ENCODE peak calls at places on chromosome 2, in four cellular contexts. A, M, Y and X are unnamed samples.

GRCh38 chr2:29336741-29337340 is 221.6 kb downstream of the CLIP4 start:
- DNase-seq in M (no peak), Y (no peak), A (no peak), X (no peak)

GRCh38 chr2:229416116-229416694 is 145.1 kb upstream of the PID1 start:
- DNase-seq in A (no peak), Y (no peak), M (no peak), X (no peak)

GRCh38 chr2:65438137-65438899 is 5.9 kb upstream of the SPRED2 start:
- DNase-seq in A (no peak), M (peak; percentile 74), Y (no peak), X (no peak)

GRCh38 chr2:158269143-158269542 is 167.5 kb downstream of the UPP2 start:
- DNase-seq in M (no peak), Y (no peak), A (no peak), X (no peak)

GRCh38 chr2:191321861-191322662 is 76.9 kb downstream of the MYO1B start:
- DNase-seq in M (no peak), A (peak; percentile 56), Y (no peak), X (peak; percentile 70)

GRCh38 chr2:112547333-112547732 is 5.1 kb downstream of the POLR1B start:
- DNase-seq in Y (no peak), A (no peak), M (peak; percentile 41), X (no peak)

GRCh38 chr2:70029814-70030409 is 57.4 kb upstream of the PCBP1 start:
- DNase-seq in Y (no peak), A (no peak), M (no peak), X (peak; percentile 71)

GRCh38 chr2:149027602-149028250 is 10.8 kb upstream of the LYPD6B start:
- DNase-seq in A (no peak), M (no peak), Y (no peak), X (no peak)

GRCh38 chr2:136081582-136082210 is 36.3 kb downstream of the CXCR4 start:
- DNase-seq in M (no peak), A (no peak), Y (no peak), X (no peak)

GRCh38 chr2:48356701-48357322 is 173.1 kb upstream of the STON1 start:
- DNase-seq in M (no peak), A (no peak), Y (no peak), X (no peak)

GRCh38 chr2:185610301-185610700 is 128.3 kb upstream of the FSIP2 start:
- DNase-seq in Y (no peak), A (no peak), M (no peak), X (no peak)

GRCh38 chr2:164697688-164698290 is 76.5 kb upstream of the GRB14 start:
- DNase-seq in Y (no peak), M (peak; percentile 61), A (no peak), X (no peak)

GRCh38 chr2:230796280-230796862 is 68.4 kb upstream of the ITM2C start:
- DNase-seq in A (no peak), M (no peak), Y (no peak), X (no peak)

GRCh38 chr2:127580167-127581049 is 44.9 kb downstream of the MYO7B start:
- DNase-seq in M (no peak), Y (no peak), A (no peak), X (no peak)

GRCh38 chr2:67516358-67516757 is 119.2 kb downstream of the ETAA1 start:
- DNase-seq in Y (no peak), M (no peak), A (no peak), X (no peak)

GRCh38 chr2:3679616-3680393 is 21.8 kb downstream of the ALLC start:
- DNase-seq in A (no peak), Y (no peak), M (no peak), X (no peak)

GRCh38 chr2:180571559-180571958 is 408.8 kb upstream of the UBE2E3 start:
- DNase-seq in A (no peak), Y (no peak), M (no peak), X (no peak)

GRCh38 chr2:95034221-95034620 is 8.7 kb downstream of the MAL start:
- DNase-seq in A (no peak), M (no peak), Y (no peak), X (no peak)

GRCh38 chr2:97730245-97730644 is 16.9 kb downstream of the ZAP70 start:
- DNase-seq in Y (no peak), A (no peak), M (no peak), X (no peak)

GRCh38 chr2:60822987-60823386 is 58.4 kb upstream of the REL start:
- DNase-seq in M (no peak), A (no peak), Y (no peak), X (no peak)

GRCh38 chr2:115807302-115807701 is 1364.9 kb downstream of the DPP10 start:
- DNase-seq in Y (no peak), A (no peak), M (no peak), X (no peak)

GRCh38 chr2:159525012-159525411 is 91.3 kb downstream of the BAZ2B start:
- DNase-seq in M (no peak), Y (no peak), A (no peak), X (no peak)

GRCh38 chr2:132478669-132479068 is 62.1 kb downstream of the GPR39 start:
- DNase-seq in Y (no peak), M (no peak), A (no peak), X (no peak)

GRCh38 chr2:71500426-71501079 is 47.2 kb downstream of the DYSF start:
- DNase-seq in Y (no peak), A (no peak), M (no peak), X (no peak)

GRCh38 chr2:195842932-195843331 is 185.9 kb downstream of the SLC39A10 start:
- DNase-seq in A (no peak), Y (no peak), M (no peak), X (no peak)
- TF ChIP-seq YY1 in A (no peak), Y (no peak), M (no peak), X (no peak)

GRCh38 chr2:21270083-21270491 is 146.3 kb downstream of the TDRD15 start:
- DNase-seq in M (no peak), A (no peak), Y (no peak), X (no peak)

GRCh38 chr2:21270658-21271057 is 146.9 kb downstream of the TDRD15 start:
- DNase-seq in A (no peak), Y (no peak), M (no peak), X (no peak)

GRCh38 chr2:21267232-21267835 is 143.6 kb downstream of the TDRD15 start:
- DNase-seq in A (no peak), Y (no peak), M (no peak), X (no peak)

GRCh38 chr2:21268871-21269224 is 145.1 kb downstream of the TDRD15 start:
- DNase-seq in Y (no peak), A (no peak), M (no peak), X (no peak)

DNA sequence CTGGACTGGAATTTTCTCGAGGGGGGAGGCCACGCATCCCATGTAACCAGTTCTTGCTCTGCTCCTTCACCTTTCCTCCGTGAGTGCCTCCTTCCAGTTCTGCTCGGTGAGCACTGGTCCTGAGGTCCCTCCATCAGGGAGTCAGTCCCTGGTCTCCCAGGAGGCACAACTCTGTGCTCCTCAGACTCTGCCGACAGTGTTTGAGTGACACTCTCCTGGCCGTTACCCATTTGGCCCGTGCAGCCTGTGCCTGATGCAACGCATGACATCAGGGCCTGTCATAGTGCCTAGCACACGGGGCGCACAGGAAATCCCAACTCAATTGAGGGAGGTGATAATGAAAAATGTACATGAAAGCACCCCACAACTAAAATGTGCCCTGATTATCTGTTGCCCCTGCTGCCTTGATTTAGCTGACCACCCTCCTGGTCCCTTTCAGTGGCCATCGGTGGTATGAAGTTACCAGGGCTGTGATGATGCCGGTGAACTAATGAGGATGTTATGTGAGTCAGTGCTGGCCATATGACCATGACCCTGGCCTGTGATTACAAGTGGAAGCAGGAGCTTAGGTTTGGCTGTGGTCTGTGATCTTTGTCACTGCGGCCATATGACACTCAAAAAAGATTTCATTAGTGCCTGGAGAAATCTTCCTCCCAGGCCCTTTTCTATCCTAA is 144.6 kb downstream of the TDRD15 start:
- DNase-seq in M (no peak), A (no peak), Y (no peak), X (no peak)
- TF ChIP-seq SUZ12 in M (no peak), A (no peak), Y (no peak), X (no peak)

DNA sequence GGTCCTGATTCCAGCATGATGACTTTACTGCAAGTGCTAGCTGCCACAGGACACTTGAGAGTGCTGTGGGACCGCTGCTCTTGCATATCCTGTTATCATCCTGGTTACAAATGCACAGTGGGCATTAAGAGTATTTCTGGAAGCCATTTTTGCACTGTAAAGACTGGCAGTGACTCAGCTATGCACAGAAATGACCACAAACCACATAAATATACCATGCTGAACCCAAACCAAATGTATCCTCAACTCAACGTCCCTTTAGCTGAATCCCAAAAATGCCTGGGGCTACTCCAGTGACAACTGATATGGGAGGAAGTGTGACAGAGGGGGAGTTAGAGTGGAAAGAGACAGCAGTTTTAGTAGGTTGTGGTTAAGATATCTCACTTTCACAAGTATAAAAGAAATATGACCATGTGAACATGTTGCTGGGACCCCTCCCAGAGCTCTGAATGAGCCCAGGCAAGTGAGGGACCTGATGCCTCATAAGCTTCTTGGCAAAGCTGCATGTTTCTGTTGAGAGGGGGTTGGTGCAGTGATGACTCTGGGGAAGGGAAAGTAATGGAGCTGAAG is 37.3 kb downstream of the RHBDD1 start:
- DNase-seq in M (no peak), A (no peak), Y (no peak), X (no peak)
- TF ChIP-seq ZNF274 in M (no peak), A (no peak), Y (no peak), X (no peak)

DNA sequence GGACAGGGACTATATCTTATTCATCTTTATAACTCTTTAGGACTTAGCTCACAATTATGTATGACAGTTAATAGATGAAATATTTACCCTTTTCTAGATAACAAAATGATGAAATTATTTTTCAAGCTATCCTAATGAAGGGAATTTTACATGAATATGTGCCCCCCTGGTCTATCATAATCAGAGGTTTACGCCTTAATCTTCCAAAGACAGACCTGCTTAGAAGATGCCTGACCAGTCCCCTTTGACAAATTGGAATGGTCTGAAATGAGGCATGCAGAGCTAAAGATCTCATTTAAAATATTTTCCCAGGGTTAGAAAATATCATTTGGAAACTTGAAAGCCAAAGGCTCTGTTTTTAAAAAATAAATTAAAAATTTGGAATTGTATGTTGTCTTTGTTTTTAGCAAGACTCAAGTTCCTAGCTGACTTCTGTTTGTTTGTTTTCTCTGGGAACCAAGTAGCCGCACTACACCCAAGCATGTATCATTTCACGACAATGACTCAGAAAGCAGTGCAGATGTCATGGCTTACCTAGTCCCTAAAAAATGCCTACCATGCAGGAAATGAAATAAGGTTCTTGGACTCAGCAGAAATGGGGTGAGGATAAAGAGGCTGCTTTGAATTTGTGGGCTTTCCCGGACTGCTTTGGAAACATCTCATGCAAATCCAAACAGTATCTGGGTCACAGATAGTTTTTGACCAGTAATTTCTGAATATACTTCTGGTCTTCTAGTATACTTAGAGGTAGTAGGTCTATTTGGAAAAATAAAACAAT is 162.1 kb downstream of the ZEB2 start:
- DNase-seq in A (no peak), M (peak; percentile 20), Y (peak; percentile 85), X (no peak)
- TF ChIP-seq YY1 in A (no peak), M (no peak), Y (peak; percentile 58), X (no peak)

GRCh38 chr2:241810304-241811208 is 1.6 kb downstream of the NEU4 start:
- DNase-seq in M (no peak), Y (no peak), A (no peak), X (no peak)

GRCh38 chr2:241811209-241811951 is 2.4 kb downstream of the NEU4 start:
- DNase-seq in A (no peak), Y (no peak), M (no peak), X (no peak)

GRCh38 chr2:241813080-241813805 is 4.2 kb downstream of the NEU4 start:
- DNase-seq in Y (no peak), M (no peak), A (no peak), X (no peak)

GRCh38 chr2:241812730-241813079 is 3.7 kb downstream of the NEU4 start:
- DNase-seq in A (no peak), M (no peak), Y (no peak), X (no peak)

GRCh38 chr2:241811952-241812729 is 3.1 kb downstream of the NEU4 start:
- DNase-seq in Y (no peak), A (no peak), M (no peak), X (no peak)
- TF ChIP-seq SUZ12 in Y (no peak), A (no peak), M (no peak), X (no peak)